ENCODE peak calls at places on chromosomes 13 and 19, in five cellular contexts. J, V, L, C and M are unnamed samples.
A peak's percentile ranks its signal among the peaks of the same experiment; 100 is the strongest.

GRCh38 chr13:32267836-32268439 is 47.2 kb downstream of the ZAR1L start:
- DNase-seq in V (no peak), L (no peak), J (no peak), C (no peak), M (no peak)

GRCh38 chr19:29872224-29872731 is 60.5 kb downstream of the CCNE1 start:
- DNase-seq in J (no peak), L (no peak), C (no peak), V (no peak), M (no peak)

GRCh38 chr19:1577090-1577928 is 9.2 kb upstream of the MEX3D start:
- DNase-seq in V (no peak), C (no peak), J (no peak), L (no peak), M (no peak)

GRCh38 chr19:15330801-15331418 is 1.4 kb downstream of the BRD4 start:
- DNase-seq in J (peak; percentile 37), L (no peak), V (peak; percentile 51), C (no peak), M (peak; percentile 50)

GRCh38 chr13:39777527-39778061 is 122.1 kb downstream of the COG6 start:
- DNase-seq in V (peak; percentile 8), L (no peak), J (no peak), C (no peak), M (peak; percentile 62)

GRCh38 chr19:30711296-30711695 is 339.1 kb downstream of the ZNF536 start:
- DNase-seq in V (no peak), L (no peak), J (no peak), C (no peak), M (no peak)

GRCh38 chr19:27657271-27658051 is 1555.5 kb downstream of the UQCRFS1 start:
- DNase-seq in C (no peak), L (no peak), V (no peak), J (no peak), M (no peak)

GRCh38 chr13:73397486-73398020 is 338.7 kb downstream of the KLF5 start:
- DNase-seq in L (no peak), C (no peak), J (no peak), V (no peak), M (no peak)

GRCh38 chr13:28822801-28823200 is 2.7 kb downstream of the MTUS2 start:
- DNase-seq in V (no peak), L (no peak), J (no peak), C (no peak), M (no peak)

GRCh38 chr13:111295896-111296295 is 24.5 kb upstream of the TEX29 start:
- DNase-seq in V (no peak), C (no peak), J (no peak), L (no peak), M (no peak)

GRCh38 chr19:46849610-46850009 is 1.0 kb downstream of the AP2S1 start:
- DNase-seq in L (no peak), J (no peak), C (no peak), V (no peak), M (no peak)

GRCh38 chr19:6822311-6822670 is 49.8 kb downstream of the VAV1 start:
- DNase-seq in V (no peak), L (no peak), J (no peak), C (no peak), M (no peak)

GRCh38 chr13:44148159-44148929 is 225.3 kb upstream of the SERP2 start:
- DNase-seq in L (no peak), C (no peak), V (no peak), J (no peak), M (no peak)

GRCh38 chr13:38494445-38494844 is 144.8 kb downstream of the UFM1 start:
- DNase-seq in J (no peak), V (no peak), C (no peak), L (no peak), M (no peak)

GRCh38 chr19:16581971-16582343 is 9.7 kb upstream of the SLC35E1 start:
- DNase-seq in C (no peak), L (no peak), J (peak; percentile 83), V (no peak), M (no peak)

GRCh38 chr19:56333506-56333905 is 18.9 kb upstream of the ZSCAN5A start:
- DNase-seq in L (no peak), V (peak; percentile 43), J (no peak), C (peak; percentile 71), M (peak; percentile 60)

GRCh38 chr19:43504426-43505185 is at the start of gene PHLDB3:
- DNase-seq in J (peak; percentile 15), C (no peak), L (peak; percentile 32), V (no peak), M (no peak)

GRCh38 chr19:33674575-33675367 is 53.0 kb downstream of the CHST8 start:
- DNase-seq in J (no peak), L (no peak), C (no peak), V (no peak), M (no peak)

GRCh38 chr19:30293051-30293785 is 79.0 kb upstream of the ZNF536 start:
- DNase-seq in C (no peak), J (no peak), L (no peak), V (no peak), M (no peak)

GRCh38 chr19:18204394-18205179 is 745 bp upstream of the RAB3A start:
- DNase-seq in J (no peak), V (no peak), L (peak; percentile 84), C (peak; percentile 77), M (no peak)

GRCh38 chr13:97574926-97575325 is 141.0 kb downstream of the RAP2A start:
- DNase-seq in C (no peak), V (no peak), L (no peak), J (no peak), M (peak; percentile 44)

GRCh38 chr13:47334173-47334572 is 437.3 kb upstream of the HTR2A start:
- DNase-seq in L (peak; percentile 61), J (no peak), V (no peak), C (no peak), M (no peak)

GRCh38 chr19:55305983-55306562 is 19.1 kb downstream of the TMEM150B start:
- DNase-seq in L (no peak), J (no peak), V (no peak), C (no peak), M (peak; percentile 47)

GRCh38 chr19:41706741-41707501 is 1.5 kb upstream of the CEACAM5 start:
- DNase-seq in L (no peak), V (peak; percentile 99), C (no peak), J (no peak), M (peak; percentile 61)

GRCh38 chr13:109088101-109088500 is 458.7 kb downstream of the MYO16 start:
- DNase-seq in L (no peak), V (no peak), C (no peak), J (no peak), M (no peak)

GRCh38 chr13:37168151-37168550 is 62.7 kb upstream of the CSNK1A1L start:
- DNase-seq in L (no peak), J (no peak), C (no peak), V (no peak), M (no peak)

GRCh38 chr19:51810228-51810627 is 15.3 kb downstream of the FPR3 start:
- DNase-seq in J (no peak), L (no peak), C (no peak), V (no peak), M (peak; percentile 37)

GRCh38 chr19:41327499-41328156 is 17.7 kb downstream of the CCDC97 start:
- DNase-seq in L (peak; percentile 51), C (no peak), J (peak; percentile 76), V (no peak), M (peak; percentile 91)

GRCh38 chr13:99926014-99926731 is 45.4 kb downstream of the ZIC5 start:
- DNase-seq in V (peak; percentile 24), L (no peak), C (no peak), J (no peak), M (no peak)

GRCh38 chr19:53898680-53899341 is 10.3 kb upstream of the CACNG7 start:
- DNase-seq in J (no peak), C (no peak), L (no peak), V (no peak), M (no peak)

GRCh38 chr13:112616586-112617381 is 28.8 kb upstream of the TUBGCP3 start:
- DNase-seq in V (peak; percentile 33), C (no peak), J (no peak), L (no peak), M (peak; percentile 62)

DNA sequence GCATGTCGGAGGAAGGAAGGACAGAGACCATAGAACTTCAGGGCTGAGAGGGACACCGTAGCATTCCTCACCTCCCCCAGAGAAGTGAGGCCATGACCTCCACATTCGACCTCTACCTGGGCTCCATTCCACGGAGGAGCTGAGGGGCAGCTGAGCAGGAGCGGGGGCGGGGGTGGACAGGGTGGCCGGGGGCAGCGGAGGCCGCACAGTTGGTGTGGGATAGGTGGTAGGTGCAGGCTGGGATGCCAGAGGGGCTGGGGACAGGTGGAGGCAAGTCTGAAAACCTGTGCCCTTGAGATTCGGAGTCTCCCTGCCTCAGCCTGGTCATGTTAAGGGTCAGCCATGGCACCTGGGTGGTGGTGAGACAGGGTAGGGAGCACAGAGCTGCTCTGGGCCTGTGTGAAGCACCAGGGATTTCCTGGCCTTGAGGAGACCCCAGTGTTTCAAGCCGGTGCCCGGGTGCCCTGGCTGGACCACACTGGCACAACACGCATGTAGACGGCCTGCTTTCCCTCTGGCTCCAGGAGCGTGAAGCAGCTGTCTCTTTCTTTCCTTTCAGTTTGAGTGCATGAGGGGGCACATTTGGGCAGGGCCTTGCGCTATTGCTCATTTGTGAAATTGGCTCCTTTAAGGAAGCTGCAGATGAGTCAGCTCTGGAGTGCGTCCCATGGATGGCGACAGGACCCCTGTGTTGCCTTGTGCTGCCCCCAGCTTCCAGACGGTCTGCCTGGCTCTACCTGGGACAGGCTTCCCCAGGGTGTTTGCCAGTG is 51.8 kb downstream of the TSSK6 start:
- DNase-seq in V (no peak), J (peak; percentile 66), C (no peak), L (peak; percentile 51), M (no peak)
- TF ChIP-seq POLR2A in V (no peak), J (no peak), C (no peak), L (no peak), M (no peak)

GRCh38 chr19:44990459-44990858 is 10.8 kb upstream of the RELB start:
- DNase-seq in V (no peak), C (no peak), L (no peak), J (no peak), M (no peak)

GRCh38 chr19:44987148-44987675 is 14.1 kb upstream of the RELB start:
- DNase-seq in C (no peak), V (no peak), J (no peak), L (no peak), M (no peak)

GRCh38 chr19:44986389-44986788 is 14.9 kb upstream of the RELB start:
- DNase-seq in C (no peak), V (no peak), J (no peak), L (no peak), M (no peak)

GRCh38 chr19:44990966-44991365 is 10.3 kb upstream of the RELB start:
- DNase-seq in C (no peak), L (no peak), J (no peak), V (no peak), M (no peak)

GRCh38 chr19:44988896-44989563 is 12.2 kb upstream of the RELB start:
- DNase-seq in L (peak; percentile 58), J (peak; percentile 51), V (peak; percentile 85), C (peak; percentile 41), M (peak; percentile 48)
- TF ChIP-seq CTCF in L (peak; percentile 35), J (peak; percentile 44), V (peak; percentile 62), C (peak; percentile 37), M (peak; percentile 54)

DNA sequence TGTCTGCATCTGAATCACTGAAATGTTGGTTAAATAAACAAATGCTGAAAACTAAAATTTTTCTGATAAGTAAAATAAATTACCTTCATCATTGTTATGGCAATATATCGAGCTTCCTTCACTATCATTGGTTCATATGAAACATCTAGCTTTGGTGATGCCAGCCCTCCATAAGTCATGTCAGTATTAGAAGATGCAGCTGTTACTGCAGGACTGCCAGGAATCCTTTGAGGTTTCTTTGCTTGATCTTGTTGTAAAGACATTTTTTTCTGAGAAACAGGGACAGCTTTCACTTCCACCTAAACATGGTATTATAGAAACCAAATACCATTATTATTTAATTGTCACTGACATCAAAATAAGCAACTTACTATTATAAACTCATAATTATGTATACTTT is 123.7 kb upstream of the FBXL3 start:
- DNase-seq in V (no peak), L (no peak), J (no peak), C (no peak), M (no peak)
- TF ChIP-seq POLR2A in V (no peak), L (no peak), J (no peak), C (no peak), M (no peak)

GRCh38 chr13:86510792-86511191 is 711.6 kb upstream of the SLITRK6 start:
- DNase-seq in V (no peak), J (no peak), C (no peak), L (no peak), M (no peak)
- TF ChIP-seq CTCF in V (no peak), J (no peak), C (no peak), L (no peak), M (no peak)